ENCODE peak calls at places on chromosomes 16 and 17, in seven cellular contexts. P, K, I, W, R, Z and M are unnamed samples.

GRCh38 chr17:70787721-70788120 is 618.4 kb downstream of the KCNJ2 start:
- DNase-seq in R (no peak), I (no peak), W (no peak), K (no peak), P (no peak), Z (no peak), M (no peak)

GRCh38 chr16:4800290-4801041 is 2.0 kb downstream of the ROGDI start:
- DNase-seq in P (no peak), W (no peak), I (no peak), K (no peak), R (no peak), Z (no peak), M (peak; percentile 26)

GRCh38 chr17:48101012-48101720 is at the start of gene CBX1:
- DNase-seq in K (peak; percentile 84), R (peak; percentile 97), Z (peak; percentile 97), P (peak; percentile 95), W (peak; percentile 83), I (peak; percentile 97), M (peak; percentile 90)

GRCh38 chr16:67445913-67446907 is 15.3 kb downstream of the HSD11B2 start:
- DNase-seq in P (no peak), Z (no peak), W (no peak), R (no peak), I (no peak), K (no peak), M (no peak)

GRCh38 chr16:22663389-22664064 is 150.4 kb upstream of the HS3ST2 start:
- DNase-seq in K (no peak), R (no peak), W (no peak), P (no peak), Z (no peak), I (no peak), M (no peak)

GRCh38 chr17:32917842-32918241 is 10.1 kb upstream of the TMEM98 start:
- DNase-seq in R (peak; percentile 55), P (no peak), K (no peak), W (no peak), I (no peak), Z (no peak), M (no peak)

GRCh38 chr16:64449511-64449910 is 672.4 kb downstream of the CDH11 start:
- DNase-seq in W (no peak), K (no peak), Z (no peak), R (no peak), P (no peak), I (no peak), M (no peak)

GRCh38 chr17:39676198-39676819 is 8.1 kb downstream of the PNMT start:
- DNase-seq in Z (no peak), K (no peak), I (no peak), W (no peak), R (no peak), P (no peak), M (no peak)

GRCh38 chr17:57597101-57597500 is 148.0 kb downstream of the CCDC182 start:
- DNase-seq in I (no peak), K (no peak), W (no peak), P (no peak), Z (no peak), R (no peak), M (no peak)

GRCh38 chr17:81652901-81653771 is 3.2 kb downstream of the PDE6G start:
- DNase-seq in Z (peak; percentile 58), P (no peak), R (peak; percentile 73), K (no peak), I (no peak), W (no peak), M (peak; percentile 42)

GRCh38 chr17:32828822-32829221 is 48.1 kb downstream of the MYO1D start:
- DNase-seq in I (no peak), P (no peak), W (no peak), K (no peak), R (no peak), Z (no peak), M (no peak)

GRCh38 chr17:13647551-13647950 is 45.8 kb upstream of the HS3ST3A1 start:
- DNase-seq in K (no peak), P (no peak), Z (no peak), W (no peak), R (no peak), I (no peak), M (no peak)

GRCh38 chr16:84922351-84923135 is 88.8 kb downstream of the ZDHHC7 start:
- DNase-seq in R (no peak), W (no peak), P (no peak), I (peak; percentile 25), Z (no peak), K (no peak), M (no peak)

GRCh38 chr17:81261096-81261495 is 22.0 kb downstream of the NDUFAF8 start:
- DNase-seq in K (no peak), R (no peak), Z (no peak), P (no peak), W (no peak), I (no peak), M (no peak)

GRCh38 chr17:7992516-7992915 is 9.9 kb upstream of the GUCY2D start:
- DNase-seq in W (peak; percentile 77), P (no peak), I (peak; percentile 61), K (no peak), Z (no peak), R (peak; percentile 12), M (no peak)

GRCh38 chr17:7992924-7993323 is 9.5 kb upstream of the GUCY2D start:
- DNase-seq in P (no peak), W (no peak), Z (no peak), R (peak; percentile 42), I (no peak), K (no peak), M (no peak)

GRCh38 chr17:8001976-8002645 is at the start of gene GUCY2D:
- DNase-seq in Z (no peak), K (no peak), P (no peak), I (no peak), R (peak; percentile 15), W (no peak), M (no peak)

GRCh38 chr17:7993972-7994589 is 8.3 kb upstream of the GUCY2D start:
- DNase-seq in K (no peak), Z (no peak), R (no peak), I (no peak), W (no peak), P (no peak), M (no peak)

GRCh38 chr17:7997186-7997585 is 5.2 kb upstream of the GUCY2D start:
- DNase-seq in W (peak; percentile 39), R (peak; percentile 90), I (peak; percentile 65), Z (peak; percentile 69), P (no peak), K (no peak), M (no peak)
- TF ChIP-seq CTCF in W (peak; percentile 60), R (peak; percentile 76), I (peak; percentile 69), Z (peak; percentile 19), P (peak; percentile 48), K (peak; percentile 55), M (peak; percentile 25)

GRCh38 chr16:6012716-6013115 is 915.1 kb upstream of the EEF2KMT start:
- DNase-seq in I (no peak), P (no peak), W (no peak), R (no peak), Z (no peak), K (no peak), M (no peak)

GRCh38 chr16:6018848-6019489 is 921.4 kb upstream of the EEF2KMT start:
- DNase-seq in I (no peak), K (no peak), R (peak; percentile 42), P (no peak), W (no peak), Z (no peak), M (peak; percentile 61)

GRCh38 chr16:6020162-6020980 is 922.8 kb upstream of the EEF2KMT start:
- DNase-seq in Z (no peak), P (no peak), I (no peak), W (no peak), K (no peak), R (peak; percentile 12), M (peak; percentile 33)

GRCh38 chr16:6019490-6019991 is 921.9 kb upstream of the EEF2KMT start:
- DNase-seq in Z (no peak), K (no peak), W (no peak), I (no peak), P (no peak), R (peak; percentile 60), M (peak; percentile 71)

DNA sequence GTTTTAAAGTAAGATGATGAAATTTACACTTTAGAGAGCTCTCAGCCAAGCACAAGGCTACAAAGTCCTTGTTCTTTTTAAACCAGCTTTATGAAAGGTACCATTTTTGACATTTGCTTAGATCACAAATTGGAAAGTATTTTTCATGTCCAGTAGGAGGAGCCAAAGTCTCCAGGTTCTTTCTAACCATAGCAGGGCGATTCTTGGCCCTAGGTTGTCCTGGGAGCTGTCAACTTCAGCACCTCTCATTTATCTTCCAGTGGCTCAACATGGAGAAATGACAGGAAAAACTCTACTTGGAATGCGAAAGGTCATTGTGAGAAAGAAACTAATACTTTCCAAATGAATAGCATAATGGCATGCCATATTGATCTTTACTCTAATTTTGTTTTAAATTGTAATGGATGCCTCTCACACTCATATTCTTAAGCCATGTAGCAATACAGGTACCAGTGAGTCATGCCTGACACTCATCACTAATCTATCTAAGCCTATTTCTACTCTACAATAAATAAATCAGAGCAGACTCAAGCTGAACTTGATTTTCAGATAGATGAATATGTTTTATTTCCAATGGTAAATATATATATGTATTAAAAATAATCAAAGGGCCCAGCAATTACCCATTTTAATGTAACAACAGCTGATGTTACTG is 919.1 kb upstream of the EEF2KMT start:
- DNase-seq in R (peak; percentile 82), K (no peak), I (peak; percentile 43), W (no peak), P (peak; percentile 1), Z (no peak), M (peak; percentile 42)
- TF ChIP-seq CTCF in R (peak; percentile 58), K (no peak), I (peak; percentile 44), W (peak; percentile 54), P (peak; percentile 6), Z (no peak), M (peak; percentile 60)

GRCh38 chr17:79928502-79929256 is 89.4 kb upstream of the CBX4 start:
- DNase-seq in W (no peak), Z (no peak), K (no peak), P (no peak), I (no peak), R (no peak), M (no peak)
- TF ChIP-seq CTCF in W (no peak), Z (no peak), K (no peak), P (no peak), I (no peak), R (no peak), M (no peak)

GRCh38 chr17:77427471-77427991 is 286.8 kb downstream of the SEC14L1 start:
- DNase-seq in R (no peak), Z (no peak), W (no peak), K (no peak), P (peak; percentile 86), I (peak; percentile 90), M (no peak)
- TF ChIP-seq CTCF in R (no peak), Z (no peak), W (no peak), K (peak; percentile 15), P (no peak), I (no peak), M (no peak)

GRCh38 chr16:63361032-63361624 is 1324.9 kb upstream of the CDH8 start:
- DNase-seq in I (peak; percentile 86), P (peak; percentile 36), R (peak; percentile 75), W (no peak), Z (no peak), K (peak; percentile 20), M (peak; percentile 12)
- TF ChIP-seq CTCF in I (peak; percentile 82), P (peak; percentile 85), R (peak; percentile 92), W (peak; percentile 82), Z (peak; percentile 50), K (peak; percentile 91), M (peak; percentile 74)

DNA sequence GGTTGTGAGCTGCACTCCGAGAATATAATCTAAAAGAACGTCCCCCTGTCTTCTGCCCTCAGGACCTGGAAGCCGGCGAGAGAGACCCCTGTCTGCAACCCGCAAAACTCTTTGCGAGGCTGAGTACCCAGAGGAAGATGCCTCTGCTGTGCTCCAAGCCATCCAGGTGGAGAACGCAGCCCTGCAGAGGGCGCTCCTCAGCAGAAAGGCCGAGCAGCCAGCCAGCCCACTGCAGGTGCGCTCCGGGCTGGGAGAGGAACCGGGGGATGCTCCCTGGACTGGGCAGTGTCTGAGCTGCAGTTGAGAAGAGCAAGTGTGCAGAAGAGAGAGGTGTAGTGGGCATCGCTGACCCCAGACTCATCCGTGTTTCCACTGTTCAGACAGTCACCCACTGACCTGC is 148.3 kb downstream of the KATNIP start:
- DNase-seq in W (no peak), Z (peak; percentile 94), R (peak; percentile 92), P (no peak), I (peak; percentile 22), K (no peak), M (peak; percentile 72)
- TF ChIP-seq CTCF in W (no peak), Z (peak; percentile 61), R (peak; percentile 82), P (peak; percentile 18), I (peak; percentile 72), K (peak; percentile 11), M (peak; percentile 52)